ENCODE peak calls at places on chromosomes 13 and 19, in seven cellular contexts. A is glutamatergic neuron, Q is anterior cingulate cortex, Z is GM03348, D is bronchial epithelial cell, I is BJ, G is substantia nigra. O is an unnamed sample.

GRCh38 chr13:96835591-96835990 is 158.7 kb downstream of the OXGR1 start:
- DNase-seq in A (no peak), Q (no peak), Z (no peak), D (no peak), I (no peak), G (no peak), O (no peak)

GRCh38 chr19:19782783-19783182 is 38.8 kb downstream of the ZNF506 start:
- DNase-seq in A (no peak), Q (no peak), Z (no peak), D (no peak), I (no peak), G (no peak), O (no peak)

GRCh38 chr19:4183967-4184717 is 1.7 kb downstream of the ANKRD24 start:
- DNase-seq in A (no peak), Q (peak; percentile 41), Z (no peak), D (no peak), I (no peak), G (no peak), O (peak; percentile 35)

GRCh38 chr19:47699360-47699917 is 13.8 kb upstream of the EHD2 start:
- DNase-seq in A (peak; percentile 83), Q (peak; percentile 4), Z (peak; percentile 77), D (no peak), I (no peak), G (no peak), O (no peak)

GRCh38 chr19:29926031-29926430 is 16.0 kb upstream of the URI1 start:
- DNase-seq in A (no peak), Q (no peak), Z (no peak), D (no peak), I (no peak), G (no peak), O (no peak)

GRCh38 chr13:79404985-79405384 is 1.1 kb downstream of the RBM26 start:
- DNase-seq in A (no peak), Q (no peak), Z (no peak), D (peak; percentile 41), I (no peak), G (no peak), O (peak; percentile 43)

GRCh38 chr13:28273919-28274318 is 135.6 kb downstream of the PAN3 start:
- DNase-seq in A (no peak), Q (no peak), Z (no peak), D (no peak), I (no peak), G (no peak), O (no peak)

GRCh38 chr19:1446713-1447564 is 3.0 kb upstream of the APC2 start:
- DNase-seq in A (peak; percentile 69), Q (no peak), Z (peak; percentile 36), D (no peak), I (no peak), G (no peak), O (no peak)

GRCh38 chr13:47908200-47908902 is 92.7 kb downstream of the SUCLA2 start:
- DNase-seq in A (no peak), Q (no peak), Z (no peak), D (peak; percentile 62), I (no peak), G (no peak), O (no peak)

GRCh38 chr13:36420437-36420891 is 11.8 kb upstream of the CCNA1 start:
- DNase-seq in A (peak; percentile 80), Q (peak; percentile 37), Z (peak; percentile 85), D (peak; percentile 64), I (no peak), G (peak; percentile 63), O (peak; percentile 84)

GRCh38 chr19:34226036-34226435 is 28.3 kb upstream of the GARRE1 start:
- DNase-seq in A (no peak), Q (no peak), Z (no peak), D (no peak), I (no peak), G (no peak), O (no peak)

GRCh38 chr13:48644951-48645350 is 8.8 kb upstream of the CYSLTR2 start:
- DNase-seq in A (peak; percentile 45), Q (no peak), Z (no peak), D (no peak), I (no peak), G (no peak), O (no peak)

GRCh38 chr19:3146677-3147100 is 10.9 kb downstream of the GNA15 start:
- DNase-seq in A (peak; percentile 59), Q (no peak), Z (no peak), D (no peak), I (no peak), G (no peak), O (no peak)

GRCh38 chr13:97385146-97385545 is 48.8 kb upstream of the RAP2A start:
- DNase-seq in A (no peak), Q (no peak), Z (peak; percentile 44), D (no peak), I (no peak), G (no peak), O (no peak)